ENCODE peak calls at places on chromosomes 4 and X, in nine cellular contexts. Q is right cardiac atrium; T is GM23338; X is lower lobe of right lung; L is activated CD8-positive, alpha-beta T cell treated with anti-CD3 and anti-CD28 coated beads for 36 hours; A is pancreas; G is left cardiac atrium; M is right lobe of liver; H is gastroesophageal sphincter. K is an unnamed sample.

GRCh38 chr4:167143018-167143417 is 91.3 kb downstream of the SPOCK3 start:
- ATAC-seq in Q (no peak), T (no peak), X (no peak), L (no peak), A (no peak), G (no peak), M (no peak), H (no peak), K (no peak)

GRCh38 chr4:86976801-86977485 is 42.1 kb downstream of the AFF1 start:
- ATAC-seq in Q (no peak), T (no peak), X (no peak), L (peak; percentile 35), A (no peak), G (no peak), M (no peak), H (no peak), K (peak; percentile 50)

GRCh38 chrX:13220916-13221315 is 98.9 kb downstream of the ATXN3L start:
- ATAC-seq in Q (no peak), T (no peak), X (no peak), L (no peak), A (peak; percentile 52), G (no peak), M (peak; percentile 71), H (no peak), K (peak; percentile 79)

GRCh38 chrX:1026263-1027015 is 186.0 kb downstream of the CRLF2 start:
- ATAC-seq in Q (no peak), T (no peak), X (no peak), L (peak; percentile 55), A (no peak), G (no peak), M (no peak), H (no peak), K (no peak)

GRCh38 chr4:21888195-21888976 is 60.2 kb downstream of the KCNIP4 start:
- ATAC-seq in Q (no peak), T (no peak), X (no peak), L (peak; percentile 69), A (no peak), G (no peak), M (no peak), H (no peak), K (no peak)

GRCh38 chr4:127698789-127699200 is 31.4 kb upstream of the SLC25A31 start:
- ATAC-seq in Q (no peak), T (no peak), X (no peak), L (no peak), A (no peak), G (no peak), M (no peak), H (no peak), K (peak; percentile 98)

GRCh38 chr4:72842323-72842722 is 227.2 kb downstream of the COX18 start:
- ATAC-seq in Q (no peak), T (no peak), X (no peak), L (no peak), A (no peak), G (no peak), M (no peak), H (no peak), K (no peak)

GRCh38 chr4:41506071-41506470 is 31.9 kb upstream of the LIMCH1 start:
- ATAC-seq in Q (no peak), T (no peak), X (peak; percentile 87), L (no peak), A (peak; percentile 66), G (no peak), M (no peak), H (no peak), K (no peak)

GRCh38 chrX:138710311-138710791 is 1.2 kb downstream of the FGF13 start:
- ATAC-seq in Q (no peak), T (peak; percentile 10), X (peak; percentile 32), L (no peak), A (peak; percentile 44), G (peak; percentile 30), M (no peak), H (no peak), K (no peak)

GRCh38 chr4:165208741-165209388 is 1.5 kb downstream of the KLHL2 start:
- ATAC-seq in Q (no peak), T (no peak), X (peak; percentile 20), L (peak; percentile 42), A (no peak), G (no peak), M (no peak), H (no peak), K (no peak)

GRCh38 chr4:108830509-108831244 is 67.8 kb upstream of the ETNPPL start:
- ATAC-seq in Q (peak; percentile 84), T (no peak), X (peak; percentile 87), L (peak; percentile 49), A (no peak), G (peak; percentile 73), M (no peak), H (no peak), K (no peak)

GRCh38 chrX:38061335-38061734 is 55.0 kb downstream of the SYTL5 start:
- ATAC-seq in Q (no peak), T (no peak), X (no peak), L (no peak), A (peak; percentile 54), G (no peak), M (no peak), H (no peak), K (no peak)

GRCh38 chr4:40607224-40607623 is 22.4 kb downstream of the RBM47 start:
- ATAC-seq in Q (no peak), T (no peak), X (peak; percentile 54), L (no peak), A (no peak), G (no peak), M (peak; percentile 54), H (peak; percentile 16), K (no peak)

GRCh38 chrX:150227873-150228272 is 135.2 kb upstream of the MAMLD1 start:
- ATAC-seq in Q (no peak), T (no peak), X (no peak), L (no peak), A (no peak), G (no peak), M (no peak), H (no peak), K (no peak)